ENCODE peak calls at places on chromosome 20, in seven cellular contexts. One of them, this sample, is unnamed.

GRCh38 chr20:46979603-46980241 is 85.1 kb downstream of the EYA2 start:
- DNase-seq in Right ventricle myocardium superior: no peak
- DNase-seq in CD4-positive, alpha-beta memory T cell: no peak
- DNase-seq in effector memory CD8-positive, alpha-beta T cell: no peak
- DNase-seq in GDM1: no peak
- DNase-seq in NT2/D1: no peak
- DNase-seq in mesenchymal stem cell: no peak
- DNase-seq in this sample: no peak

GRCh38 chr20:5331340-5331739 is 14.6 kb upstream of the PROKR2 start:
- DNase-seq in Right ventricle myocardium superior: no peak
- DNase-seq in CD4-positive, alpha-beta memory T cell: no peak
- DNase-seq in effector memory CD8-positive, alpha-beta T cell: no peak
- DNase-seq in GDM1: no peak
- DNase-seq in NT2/D1: no peak
- DNase-seq in mesenchymal stem cell: no peak
- DNase-seq in this sample: no peak

GRCh38 chr20:23187759-23188158 is 101.6 kb upstream of the CD93 start:
- DNase-seq in Right ventricle myocardium superior: peak
- DNase-seq in CD4-positive, alpha-beta memory T cell: no peak
- DNase-seq in effector memory CD8-positive, alpha-beta T cell: no peak
- DNase-seq in GDM1: no peak
- DNase-seq in NT2/D1: no peak
- DNase-seq in mesenchymal stem cell: no peak
- DNase-seq in this sample: no peak

GRCh38 chr20:10131612-10132345 is 86.9 kb upstream of the SNAP25 start:
- DNase-seq in Right ventricle myocardium superior: peak
- DNase-seq in CD4-positive, alpha-beta memory T cell: no peak
- DNase-seq in effector memory CD8-positive, alpha-beta T cell: no peak
- DNase-seq in GDM1: no peak
- DNase-seq in NT2/D1: no peak
- DNase-seq in mesenchymal stem cell: no peak
- DNase-seq in this sample: no peak

GRCh38 chr20:62352402-62353288 is 14.5 kb downstream of the LAMA5 start:
- DNase-seq in Right ventricle myocardium superior: peak
- DNase-seq in CD4-positive, alpha-beta memory T cell: no peak
- DNase-seq in effector memory CD8-positive, alpha-beta T cell: no peak
- DNase-seq in GDM1: no peak
- DNase-seq in NT2/D1: no peak
- DNase-seq in mesenchymal stem cell: no peak
- DNase-seq in this sample: no peak

GRCh38 chr20:53926428-53927028 is 143.9 kb downstream of the BCAS1 start:
- DNase-seq in Right ventricle myocardium superior: no peak
- DNase-seq in CD4-positive, alpha-beta memory T cell: no peak
- DNase-seq in effector memory CD8-positive, alpha-beta T cell: no peak
- DNase-seq in GDM1: no peak
- DNase-seq in NT2/D1: no peak
- DNase-seq in mesenchymal stem cell: peak
- DNase-seq in this sample: no peak

GRCh38 chr20:37668166-37668565 is 25.7 kb upstream of the CTNNBL1 start:
- DNase-seq in Right ventricle myocardium superior: no peak
- DNase-seq in CD4-positive, alpha-beta memory T cell: no peak
- DNase-seq in effector memory CD8-positive, alpha-beta T cell: no peak
- DNase-seq in GDM1: no peak
- DNase-seq in NT2/D1: no peak
- DNase-seq in mesenchymal stem cell: no peak
- DNase-seq in this sample: no peak

GRCh38 chr20:2822073-2822472 is 5.9 kb downstream of the TMEM239 start:
- DNase-seq in Right ventricle myocardium superior: no peak
- DNase-seq in CD4-positive, alpha-beta memory T cell: peak
- DNase-seq in effector memory CD8-positive, alpha-beta T cell: peak
- DNase-seq in GDM1: no peak
- DNase-seq in NT2/D1: no peak
- DNase-seq in mesenchymal stem cell: no peak
- DNase-seq in this sample: no peak

GRCh38 chr20:62314339-62314638 is 11.5 kb downstream of the ADRM1 start:
- DNase-seq in Right ventricle myocardium superior: no peak
- DNase-seq in CD4-positive, alpha-beta memory T cell: no peak
- DNase-seq in effector memory CD8-positive, alpha-beta T cell: no peak
- DNase-seq in GDM1: no peak
- DNase-seq in NT2/D1: no peak
- DNase-seq in mesenchymal stem cell: no peak
- DNase-seq in this sample: no peak

GRCh38 chr20:35699914-35700624 is 864 bp downstream of the ROMO1 start:
- DNase-seq in Right ventricle myocardium superior: no peak
- DNase-seq in CD4-positive, alpha-beta memory T cell: no peak
- DNase-seq in effector memory CD8-positive, alpha-beta T cell: no peak
- DNase-seq in GDM1: no peak
- DNase-seq in NT2/D1: no peak
- DNase-seq in mesenchymal stem cell: no peak
- DNase-seq in this sample: no peak

GRCh38 chr20:50958733-50959542 is at the start of gene MOCS3:
- DNase-seq in Right ventricle myocardium superior: peak
- DNase-seq in CD4-positive, alpha-beta memory T cell: no peak
- DNase-seq in effector memory CD8-positive, alpha-beta T cell: no peak
- DNase-seq in GDM1: peak
- DNase-seq in NT2/D1: peak
- DNase-seq in mesenchymal stem cell: peak
- DNase-seq in this sample: peak

GRCh38 chr20:20463933-20464374 is 96.0 kb downstream of the INSM1 start:
- DNase-seq in Right ventricle myocardium superior: no peak
- DNase-seq in CD4-positive, alpha-beta memory T cell: no peak
- DNase-seq in effector memory CD8-positive, alpha-beta T cell: no peak
- DNase-seq in GDM1: no peak
- DNase-seq in NT2/D1: peak
- DNase-seq in mesenchymal stem cell: peak
- DNase-seq in this sample: no peak

GRCh38 chr20:52031574-52032303 is 159.8 kb downstream of the ZFP64 start:
- DNase-seq in Right ventricle myocardium superior: no peak
- DNase-seq in CD4-positive, alpha-beta memory T cell: no peak
- DNase-seq in effector memory CD8-positive, alpha-beta T cell: peak
- DNase-seq in GDM1: no peak
- DNase-seq in NT2/D1: no peak
- DNase-seq in mesenchymal stem cell: peak
- DNase-seq in this sample: no peak